ENCODE peak calls at places on chromosome 21, in six cellular contexts. One of them, this sample, is unnamed. For H3K27me3, the result is how much of the 10 kb centered on the place peaks cover.

GRCh38 chr21:29538115-29538514 is 239.4 kb downstream of the BACH1 start:
- DNase-seq in mammary epithelial cell: no peak
- DNase-seq in H9: no peak
- DNase-seq in endothelial cell of umbilical vein: no peak
- DNase-seq in PC-3: no peak
- DNase-seq in HCT116: no peak
- DNase-seq in this sample: peak

GRCh38 chr21:38244407-38244787 is 12.4 kb upstream of the KCNJ15 start:
- DNase-seq in H9: no peak
- DNase-seq in endothelial cell of umbilical vein: no peak
- DNase-seq in PC-3: no peak
- DNase-seq in HCT116: no peak
- DNase-seq in mammary epithelial cell: no peak
- DNase-seq in this sample: peak

GRCh38 chr21:16071082-16071481 is 341.3 kb downstream of the USP25 start:
- DNase-seq in mammary epithelial cell: no peak
- DNase-seq in HCT116: no peak
- DNase-seq in PC-3: no peak
- DNase-seq in endothelial cell of umbilical vein: no peak
- DNase-seq in H9: no peak
- DNase-seq in this sample: peak

GRCh38 chr21:29233611-29234540 is 64.8 kb upstream of the BACH1 start:
- DNase-seq in endothelial cell of umbilical vein: no peak
- DNase-seq in H9: no peak
- DNase-seq in HCT116: no peak
- DNase-seq in mammary epithelial cell: peak
- DNase-seq in PC-3: no peak
- DNase-seq in this sample: no peak

GRCh38 chr21:28908351-28908750 is 84.3 kb downstream of the LTN1 start:
- DNase-seq in H9: no peak
- DNase-seq in HCT116: no peak
- DNase-seq in PC-3: no peak
- DNase-seq in endothelial cell of umbilical vein: no peak
- DNase-seq in mammary epithelial cell: no peak
- DNase-seq in this sample: no peak

GRCh38 chr21:32046191-32046590 is 173.4 kb downstream of the HUNK start:
- DNase-seq in H9: no peak
- DNase-seq in mammary epithelial cell: no peak
- DNase-seq in endothelial cell of umbilical vein: no peak
- DNase-seq in PC-3: no peak
- DNase-seq in HCT116: no peak
- DNase-seq in this sample: no peak

GRCh38 chr21:21195417-21195816 is 197.2 kb downstream of the NCAM2 start:
- DNase-seq in HCT116: no peak
- DNase-seq in PC-3: no peak
- DNase-seq in mammary epithelial cell: no peak
- DNase-seq in endothelial cell of umbilical vein: no peak
- DNase-seq in H9: no peak
- DNase-seq in this sample: no peak

GRCh38 chr21:29096619-29097018 is 23.2 kb upstream of the CCT8 start:
- DNase-seq in PC-3: no peak
- DNase-seq in HCT116: no peak
- DNase-seq in mammary epithelial cell: no peak
- DNase-seq in endothelial cell of umbilical vein: no peak
- DNase-seq in H9: no peak
- DNase-seq in this sample: no peak

GRCh38 chr21:15421947-15422346 is 307.8 kb upstream of the USP25 start:
- DNase-seq in H9: no peak
- DNase-seq in PC-3: peak
- DNase-seq in HCT116: no peak
- DNase-seq in endothelial cell of umbilical vein: no peak
- DNase-seq in mammary epithelial cell: peak
- DNase-seq in this sample: no peak

GRCh38 chr21:15679630-15680029 is 50.2 kb upstream of the USP25 start:
- DNase-seq in mammary epithelial cell: no peak
- DNase-seq in H9: no peak
- DNase-seq in HCT116: no peak
- DNase-seq in PC-3: no peak
- DNase-seq in endothelial cell of umbilical vein: no peak
- DNase-seq in this sample: no peak

GRCh38 chr21:45971487-45972352 is 9.8 kb upstream of the COL6A1 start:
- DNase-seq in mammary epithelial cell: no peak
- DNase-seq in endothelial cell of umbilical vein: no peak
- DNase-seq in H9: no peak
- DNase-seq in HCT116: no peak
- DNase-seq in PC-3: no peak
- DNase-seq in this sample: peak

GRCh38 chr21:45972353-45972715 is 9.2 kb upstream of the COL6A1 start:
- DNase-seq in PC-3: no peak
- DNase-seq in HCT116: no peak
- DNase-seq in H9: no peak
- DNase-seq in endothelial cell of umbilical vein: no peak
- DNase-seq in mammary epithelial cell: no peak
- DNase-seq in this sample: peak

GRCh38 chr21:45972716-45973474 is 8.7 kb upstream of the COL6A1 start:
- DNase-seq in HCT116: no peak
- DNase-seq in endothelial cell of umbilical vein: peak
- DNase-seq in mammary epithelial cell: no peak
- DNase-seq in PC-3: no peak
- DNase-seq in H9: no peak
- DNase-seq in this sample: peak

GRCh38 chr21:45969921-45970673 is 11.5 kb upstream of the COL6A1 start:
- DNase-seq in PC-3: no peak
- DNase-seq in endothelial cell of umbilical vein: no peak
- DNase-seq in H9: no peak
- DNase-seq in HCT116: no peak
- DNase-seq in mammary epithelial cell: no peak
- DNase-seq in this sample: no peak

GRCh38 chr21:45970674-45971486 is 10.7 kb upstream of the COL6A1 start:
- DNase-seq in PC-3: peak
- DNase-seq in mammary epithelial cell: no peak
- DNase-seq in endothelial cell of umbilical vein: peak
- DNase-seq in HCT116: no peak
- DNase-seq in H9: peak
- DNase-seq in this sample: peak
- H3K9ac ChIP-seq in PC-3: no peak
- H3K9ac ChIP-seq in mammary epithelial cell: no peak
- H3K9ac ChIP-seq in endothelial cell of umbilical vein: no peak
- H3K9ac ChIP-seq in HCT116: no peak
- H3K9ac ChIP-seq in H9: no peak
- H3K9ac ChIP-seq in this sample: peak

GRCh38 chr21:42617476-42617875 is 35.9 kb upstream of the PDE9A start:
- DNase-seq in PC-3: no peak
- DNase-seq in H9: no peak
- DNase-seq in HCT116: no peak
- DNase-seq in mammary epithelial cell: no peak
- DNase-seq in endothelial cell of umbilical vein: no peak
- DNase-seq in this sample: no peak

GRCh38 chr21:42621828-42622199 is 31.6 kb upstream of the PDE9A start:
- DNase-seq in mammary epithelial cell: no peak
- DNase-seq in endothelial cell of umbilical vein: no peak
- DNase-seq in HCT116: no peak
- DNase-seq in H9: no peak
- DNase-seq in PC-3: no peak
- DNase-seq in this sample: no peak

GRCh38 chr21:42618713-42619112 is 34.7 kb upstream of the PDE9A start:
- DNase-seq in mammary epithelial cell: no peak
- DNase-seq in PC-3: no peak
- DNase-seq in H9: no peak
- DNase-seq in endothelial cell of umbilical vein: no peak
- DNase-seq in HCT116: no peak
- DNase-seq in this sample: no peak

GRCh38 chr21:42621166-42621827 is 32.1 kb upstream of the PDE9A start:
- DNase-seq in HCT116: no peak
- DNase-seq in endothelial cell of umbilical vein: no peak
- DNase-seq in H9: no peak
- DNase-seq in mammary epithelial cell: peak
- DNase-seq in PC-3: no peak
- DNase-seq in this sample: no peak

DNA sequence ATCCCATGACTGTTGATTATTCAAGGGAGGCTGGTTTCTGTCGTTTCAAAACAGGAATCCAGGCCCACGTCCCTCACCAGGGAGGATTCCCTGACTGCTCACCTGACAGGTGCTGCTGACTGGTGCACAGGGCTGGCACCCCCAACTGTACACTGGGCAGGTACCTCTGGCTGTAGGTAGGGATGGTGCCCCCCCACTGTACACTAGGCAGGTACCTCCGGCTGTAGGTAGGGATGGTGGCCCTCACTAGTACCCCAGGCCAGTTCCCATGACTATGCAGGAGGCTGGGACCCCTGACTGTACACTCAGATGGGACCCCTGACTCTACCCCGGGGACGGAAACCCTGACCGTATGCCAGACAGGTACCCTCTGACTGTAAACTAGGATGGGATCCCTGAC is 33.6 kb upstream of the PDE9A start:
- DNase-seq in endothelial cell of umbilical vein: no peak
- DNase-seq in HCT116: no peak
- DNase-seq in PC-3: no peak
- DNase-seq in mammary epithelial cell: no peak
- DNase-seq in H9: no peak
- DNase-seq in this sample: no peak
- H3K27me3 ChIP-seq in endothelial cell of umbilical vein: under half
- H3K27me3 ChIP-seq in HCT116: under half
- H3K27me3 ChIP-seq in PC-3: half or more
- H3K27me3 ChIP-seq in mammary epithelial cell: under half
- H3K27me3 ChIP-seq in H9: under half
- H3K27me3 ChIP-seq in this sample: under half

GRCh38 chr21:41321908-41322495 is 5.4 kb downstream of the FAM3B start:
- DNase-seq in mammary epithelial cell: no peak
- DNase-seq in PC-3: peak
- DNase-seq in endothelial cell of umbilical vein: no peak
- DNase-seq in HCT116: no peak
- DNase-seq in H9: no peak
- DNase-seq in this sample: no peak

GRCh38 chr21:41319273-41319672 is 2.7 kb downstream of the FAM3B start:
- DNase-seq in HCT116: no peak
- DNase-seq in endothelial cell of umbilical vein: no peak
- DNase-seq in mammary epithelial cell: no peak
- DNase-seq in H9: no peak
- DNase-seq in PC-3: no peak
- DNase-seq in this sample: no peak

GRCh38 chr21:41318218-41318617 is 1.6 kb downstream of the FAM3B start:
- DNase-seq in HCT116: no peak
- DNase-seq in PC-3: no peak
- DNase-seq in endothelial cell of umbilical vein: no peak
- DNase-seq in mammary epithelial cell: no peak
- DNase-seq in H9: no peak
- DNase-seq in this sample: no peak

GRCh38 chr21:41322496-41323382 is 6.1 kb downstream of the FAM3B start:
- DNase-seq in H9: no peak
- DNase-seq in mammary epithelial cell: no peak
- DNase-seq in endothelial cell of umbilical vein: no peak
- DNase-seq in HCT116: no peak
- DNase-seq in PC-3: no peak
- DNase-seq in this sample: no peak

DNA sequence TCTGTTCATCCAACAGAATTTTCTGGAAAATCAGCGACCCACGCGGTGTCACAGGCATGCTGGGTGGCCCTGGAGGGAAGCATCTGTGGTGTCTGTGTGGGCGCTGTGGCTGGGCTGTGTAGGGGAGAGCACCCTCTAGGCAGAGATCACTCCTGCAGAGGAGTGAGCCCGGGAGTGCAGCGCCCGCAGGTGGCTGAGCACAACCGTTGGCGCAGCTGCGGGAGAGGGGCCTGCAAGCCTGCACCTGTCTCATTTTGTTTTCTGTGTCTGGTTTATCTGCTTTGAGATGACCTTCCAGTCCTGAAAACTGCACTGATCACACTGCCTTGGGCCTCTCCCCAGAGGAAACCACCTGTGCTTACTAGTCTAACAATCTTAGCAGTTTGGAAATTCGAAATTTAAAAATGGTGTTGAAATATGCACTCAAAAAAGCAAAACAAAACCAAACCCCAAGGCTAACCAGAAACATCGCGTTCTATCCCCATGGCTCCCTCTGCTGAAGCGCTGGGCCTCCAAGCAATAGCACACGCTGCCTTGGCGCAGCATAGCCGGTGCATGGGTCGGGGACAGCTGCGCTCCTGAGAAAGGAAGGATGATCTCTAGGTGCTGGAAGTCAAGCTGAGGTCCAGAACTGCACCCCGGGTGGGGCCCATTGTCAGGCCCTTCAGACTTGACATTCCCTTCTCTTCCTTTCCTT is 4.8 kb downstream of the FAM3B start:
- DNase-seq in HCT116: no peak
- DNase-seq in H9: no peak
- DNase-seq in mammary epithelial cell: no peak
- DNase-seq in endothelial cell of umbilical vein: no peak
- DNase-seq in PC-3: no peak
- DNase-seq in this sample: no peak
- H3K9ac ChIP-seq in HCT116: no peak
- H3K9ac ChIP-seq in H9: no peak
- H3K9ac ChIP-seq in mammary epithelial cell: no peak
- H3K9ac ChIP-seq in endothelial cell of umbilical vein: no peak
- H3K9ac ChIP-seq in PC-3: no peak
- H3K9ac ChIP-seq in this sample: no peak

GRCh38 chr21:45388011-45388521 is 16.9 kb upstream of the COL18A1 start:
- DNase-seq in endothelial cell of umbilical vein: no peak
- DNase-seq in H9: no peak
- DNase-seq in HCT116: no peak
- DNase-seq in mammary epithelial cell: no peak
- DNase-seq in PC-3: no peak
- DNase-seq in this sample: no peak

GRCh38 chr21:45387506-45387905 is 17.5 kb upstream of the COL18A1 start:
- DNase-seq in H9: no peak
- DNase-seq in mammary epithelial cell: no peak
- DNase-seq in HCT116: no peak
- DNase-seq in PC-3: no peak
- DNase-seq in endothelial cell of umbilical vein: no peak
- DNase-seq in this sample: no peak

GRCh38 chr21:45385549-45386050 is 19.4 kb upstream of the COL18A1 start:
- DNase-seq in PC-3: no peak
- DNase-seq in endothelial cell of umbilical vein: no peak
- DNase-seq in mammary epithelial cell: no peak
- DNase-seq in H9: no peak
- DNase-seq in HCT116: no peak
- DNase-seq in this sample: no peak

GRCh38 chr21:45386336-45386727 is 18.6 kb upstream of the COL18A1 start:
- DNase-seq in HCT116: no peak
- DNase-seq in H9: no peak
- DNase-seq in PC-3: peak
- DNase-seq in endothelial cell of umbilical vein: no peak
- DNase-seq in mammary epithelial cell: no peak
- DNase-seq in this sample: no peak

DNA sequence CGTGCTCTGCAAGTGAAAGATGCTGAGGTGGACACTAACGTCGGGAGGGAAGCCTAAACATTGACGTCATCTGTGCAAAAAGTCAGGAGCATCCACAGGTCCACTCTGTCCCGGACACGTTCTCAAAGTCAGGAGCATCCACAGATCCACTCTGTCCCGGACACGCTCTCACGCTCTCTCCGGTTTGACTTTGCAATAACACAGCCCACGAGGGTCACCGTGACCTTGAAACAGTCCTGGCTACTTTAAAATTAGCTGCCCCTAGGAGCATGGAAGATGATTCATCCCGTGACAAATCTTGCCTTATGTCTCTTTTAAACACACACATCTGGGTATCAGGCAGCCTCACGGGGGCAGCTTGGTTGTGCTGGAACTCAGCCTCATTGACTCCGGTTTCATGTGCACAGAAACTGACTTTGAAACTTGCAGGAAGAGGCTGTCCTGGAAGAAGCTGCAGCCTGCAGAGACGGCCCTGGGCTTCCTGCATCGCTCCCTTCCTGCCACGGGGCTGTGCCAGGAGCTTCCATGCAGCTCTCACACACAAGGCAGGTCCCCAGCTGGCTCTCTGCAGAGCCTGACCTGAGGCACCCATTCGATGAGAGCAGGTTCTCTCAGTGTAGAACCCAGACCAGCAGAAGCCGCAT is 18.1 kb upstream of the COL18A1 start:
- DNase-seq in endothelial cell of umbilical vein: peak
- DNase-seq in mammary epithelial cell: peak
- DNase-seq in HCT116: no peak
- DNase-seq in PC-3: peak
- DNase-seq in H9: no peak
- DNase-seq in this sample: peak
- H3K27me3 ChIP-seq in endothelial cell of umbilical vein: under half
- H3K27me3 ChIP-seq in mammary epithelial cell: under half
- H3K27me3 ChIP-seq in HCT116: under half
- H3K27me3 ChIP-seq in PC-3: under half
- H3K27me3 ChIP-seq in H9: under half
- H3K27me3 ChIP-seq in this sample: under half